ENCODE peak calls at places on chromosome 19, in ten cellular contexts. K, B, C, Y, N, T, X, Q, J and M are unnamed samples.

GRCh38 chr19:15432018-15432494 is 13.3 kb upstream of the AKAP8L start:
- DNase-seq in Q (no peak), J (peak), N (no peak), T (no peak), K (no peak), X (no peak), Y (no peak), B (no peak), C (no peak), M (peak)

GRCh38 chr19:19126102-19126501 is 12.2 kb downstream of the TMEM161A start:
- DNase-seq in Q (no peak), J (no peak), X (no peak), B (no peak), C (no peak), T (no peak), N (no peak), K (no peak), Y (no peak), M (no peak)

GRCh38 chr19:17719730-17720486 is 628 bp downstream of the MAP1S start:
- DNase-seq in T (no peak), N (no peak), Q (no peak), J (peak), X (no peak), K (no peak), C (peak), B (no peak), Y (peak), M (peak)

GRCh38 chr19:20661150-20661819 is at the start of gene ZNF626:
- DNase-seq in Q (peak), B (no peak), N (peak), C (peak), T (peak), K (peak), J (no peak), Y (peak), X (no peak), M (peak)

GRCh38 chr19:2494084-2494446 is 18.1 kb downstream of the GADD45B start:
- DNase-seq in B (no peak), T (no peak), Q (no peak), N (peak), X (no peak), J (no peak), Y (no peak), C (no peak), K (no peak), M (no peak)

GRCh38 chr19:40533508-40533907 is 43.2 kb upstream of the SHKBP1 start:
- DNase-seq in Y (no peak), C (no peak), Q (no peak), K (no peak), B (no peak), N (no peak), J (peak), T (no peak), X (no peak), M (no peak)

GRCh38 chr19:38401148-38401547 is 1.7 kb upstream of the FAM98C start:
- DNase-seq in B (no peak), X (no peak), Q (no peak), N (no peak), Y (no peak), K (no peak), C (no peak), J (peak), T (no peak), M (no peak)

GRCh38 chr19:2507109-2507508 is 31.2 kb downstream of the GADD45B start:
- DNase-seq in C (peak), T (peak), N (peak), J (peak), B (no peak), K (no peak), X (no peak), Q (no peak), Y (no peak), M (peak)

GRCh38 chr19:32822916-32823746 is 46.4 kb downstream of the SLC7A9 start:
- DNase-seq in Y (no peak), K (no peak), C (no peak), B (no peak), X (no peak), J (no peak), Q (no peak), T (no peak), N (no peak), M (no peak)

GRCh38 chr19:47253467-47253881 is 2.9 kb upstream of the CCDC9 start:
- DNase-seq in N (no peak), X (no peak), T (no peak), Y (no peak), Q (no peak), B (no peak), J (peak), C (no peak), K (no peak), M (no peak)

GRCh38 chr19:3782903-3783302 is 3.3 kb downstream of the MATK start:
- DNase-seq in X (no peak), C (no peak), B (no peak), Q (no peak), Y (no peak), N (no peak), K (no peak), T (no peak), J (no peak), M (no peak)

GRCh38 chr19:52995711-52996110 is 18.0 kb upstream of the ERVV-1 start:
- DNase-seq in T (no peak), Y (no peak), J (no peak), N (no peak), C (no peak), X (no peak), Q (no peak), B (no peak), K (no peak), M (no peak)

GRCh38 chr19:29576761-29577661 is 29.1 kb upstream of the POP4 start:
- DNase-seq in N (no peak), K (no peak), Y (no peak), C (no peak), Q (no peak), J (no peak), X (no peak), B (no peak), T (no peak), M (no peak)